ENCODE peak calls at places on chromosomes 2 and 18, in nine cellular contexts. Q is effector memory CD8-positive, alpha-beta T cell; Z is ACHN; J is HCT116; R is HCEC 1CT; C is cardiac muscle cell; T is coronary artery; Y is fibroblast of lung; B is NCI-H69. U is an unnamed sample.

GRCh38 chr2:137655812-137656211 is 308.5 kb upstream of the HNMT start:
- DNase-seq in Q (no peak), Z (no peak), J (no peak), R (no peak), C (no peak), T (no peak), Y (no peak), B (no peak), U (no peak)

GRCh38 chr2:222779145-222779832 is 81.5 kb upstream of the ACSL3 start:
- DNase-seq in Q (no peak), Z (no peak), J (no peak), R (no peak), C (no peak), T (no peak), Y (no peak), B (no peak), U (no peak)

GRCh38 chr18:39057423-39058057 is 1491.9 kb upstream of the CELF4 start:
- DNase-seq in Q (no peak), Z (no peak), J (peak), R (peak), C (peak), T (no peak), Y (peak), B (peak), U (no peak)

GRCh38 chr2:28639836-28640235 is 111.8 kb upstream of the PPP1CB start:
- DNase-seq in Q (no peak), Z (no peak), J (no peak), R (no peak), C (no peak), T (peak), Y (no peak), B (peak), U (no peak)

GRCh38 chr2:96642564-96643350 is at the start of gene FER1L5:
- DNase-seq in Q (no peak), Z (peak), J (peak), R (peak), C (peak), T (no peak), Y (peak), B (peak), U (no peak)

GRCh38 chr2:162688403-162688802 is 150.2 kb downstream of the KCNH7 start:
- DNase-seq in Q (no peak), Z (no peak), J (no peak), R (no peak), C (no peak), T (no peak), Y (no peak), B (peak), U (no peak)

GRCh38 chr2:8477511-8478132 is 204.2 kb upstream of the ID2 start:
- DNase-seq in Q (peak), Z (peak), J (no peak), R (no peak), C (no peak), T (no peak), Y (no peak), B (no peak), U (no peak)

GRCh38 chr2:136173126-136173525 is 55.2 kb upstream of the CXCR4 start:
- DNase-seq in Q (no peak), Z (no peak), J (no peak), R (no peak), C (no peak), T (no peak), Y (no peak), B (peak), U (no peak)

GRCh38 chr2:11861044-11861443 is 114.6 kb downstream of the LPIN1 start:
- DNase-seq in Q (no peak), Z (no peak), J (no peak), R (no peak), C (no peak), T (no peak), Y (no peak), B (no peak), U (no peak)

GRCh38 chr2:2546046-2546445 is 215.0 kb upstream of the MYT1L start:
- DNase-seq in Q (no peak), Z (no peak), J (no peak), R (no peak), C (no peak), T (no peak), Y (no peak), B (no peak), U (no peak)

GRCh38 chr2:96158554-96158940 is 13.3 kb upstream of the DUSP2 start:
- DNase-seq in Q (no peak), Z (no peak), J (no peak), R (no peak), C (no peak), T (no peak), Y (no peak), B (no peak), U (no peak)

GRCh38 chr2:9686061-9686460 is 55.3 kb upstream of the YWHAQ start:
- DNase-seq in Q (no peak), Z (no peak), J (no peak), R (no peak), C (no peak), T (no peak), Y (no peak), B (no peak), U (no peak)

GRCh38 chr2:44777542-44777941 is 164.0 kb upstream of the SIX3 start:
- DNase-seq in Q (no peak), Z (no peak), J (no peak), R (peak), C (peak), T (no peak), Y (no peak), B (peak), U (no peak)

GRCh38 chr2:241967745-241968144 is 98.2 kb downstream of the RTP5 start:
- DNase-seq in Q (no peak), Z (no peak), J (no peak), R (no peak), C (no peak), T (no peak), Y (no peak), B (no peak), U (no peak)

GRCh38 chr2:227853765-227854271 is 17.6 kb upstream of the DAW1 start:
- DNase-seq in Q (no peak), Z (peak), J (no peak), R (peak), C (no peak), T (no peak), Y (no peak), B (no peak), U (no peak)

GRCh38 chr18:58112174-58112573 is 68.1 kb downstream of the NEDD4L start:
- DNase-seq in Q (no peak), Z (no peak), J (no peak), R (no peak), C (no peak), T (no peak), Y (no peak), B (no peak), U (no peak)

U was measured in type B pancreatic cell.